ENCODE peak calls at places on chromosomes 6 and 20, in nine cellular contexts. One of them, this sample, is unnamed.

GRCh38 chr6:84278311-84278710 is 50.9 kb upstream of the CEP162 start:
- DNase-seq in WERI-Rb-1: no peak
- DNase-seq in left ventricle myocardium inferior: no peak
- DNase-seq in brain microvascular endothelial cell: no peak
- DNase-seq in GM12865: no peak
- DNase-seq in spleen: no peak
- DNase-seq in lower leg skin: no peak
- DNase-seq in cardiac fibroblast: no peak
- DNase-seq in AG09309: no peak
- DNase-seq in this sample: no peak

GRCh38 chr20:22404609-22405170 is 179.7 kb downstream of the FOXA2 start:
- DNase-seq in cardiac fibroblast: peak; percentile 8
- DNase-seq in GM12865: no peak
- DNase-seq in WERI-Rb-1: no peak
- DNase-seq in AG09309: peak; percentile 2
- DNase-seq in lower leg skin: no peak
- DNase-seq in left ventricle myocardium inferior: no peak
- DNase-seq in spleen: no peak
- DNase-seq in brain microvascular endothelial cell: no peak
- DNase-seq in this sample: no peak

GRCh38 chr6:33314515-33314942 is 651 bp upstream of the TAPBP start:
- DNase-seq in GM12865: peak; percentile 85
- DNase-seq in WERI-Rb-1: no peak
- DNase-seq in AG09309: no peak
- DNase-seq in spleen: peak; percentile 85
- DNase-seq in cardiac fibroblast: peak; percentile 87
- DNase-seq in lower leg skin: peak; percentile 83
- DNase-seq in left ventricle myocardium inferior: peak; percentile 60
- DNase-seq in brain microvascular endothelial cell: peak; percentile 89
- DNase-seq in this sample: peak; percentile 40

GRCh38 chr6:44842616-44843015 is 455.1 kb downstream of the CDC5L start:
- DNase-seq in GM12865: no peak
- DNase-seq in left ventricle myocardium inferior: no peak
- DNase-seq in spleen: no peak
- DNase-seq in AG09309: no peak
- DNase-seq in cardiac fibroblast: peak; percentile 44
- DNase-seq in brain microvascular endothelial cell: no peak
- DNase-seq in WERI-Rb-1: no peak
- DNase-seq in lower leg skin: no peak
- DNase-seq in this sample: no peak

GRCh38 chr6:149228276-149228962 is 89.1 kb upstream of the TAB2 start:
- DNase-seq in spleen: no peak
- DNase-seq in cardiac fibroblast: no peak
- DNase-seq in AG09309: no peak
- DNase-seq in left ventricle myocardium inferior: no peak
- DNase-seq in WERI-Rb-1: no peak
- DNase-seq in brain microvascular endothelial cell: no peak
- DNase-seq in GM12865: no peak
- DNase-seq in lower leg skin: no peak
- DNase-seq in this sample: no peak

GRCh38 chr20:6765469-6766058 is 1.9 kb upstream of the BMP2 start:
- DNase-seq in lower leg skin: no peak
- DNase-seq in left ventricle myocardium inferior: no peak
- DNase-seq in spleen: no peak
- DNase-seq in WERI-Rb-1: no peak
- DNase-seq in AG09309: peak; percentile 28
- DNase-seq in brain microvascular endothelial cell: peak; percentile 27
- DNase-seq in GM12865: peak; percentile 54
- DNase-seq in cardiac fibroblast: peak; percentile 85
- DNase-seq in this sample: no peak

GRCh38 chr6:134238006-134238405 is 79.9 kb downstream of the SGK1 start:
- DNase-seq in WERI-Rb-1: no peak
- DNase-seq in lower leg skin: no peak
- DNase-seq in brain microvascular endothelial cell: no peak
- DNase-seq in GM12865: no peak
- DNase-seq in spleen: no peak
- DNase-seq in left ventricle myocardium inferior: no peak
- DNase-seq in AG09309: no peak
- DNase-seq in cardiac fibroblast: no peak
- DNase-seq in this sample: no peak

GRCh38 chr20:33575302-33575701 is 85.4 kb downstream of the CBFA2T2 start:
- DNase-seq in lower leg skin: no peak
- DNase-seq in left ventricle myocardium inferior: no peak
- DNase-seq in AG09309: no peak
- DNase-seq in cardiac fibroblast: no peak
- DNase-seq in WERI-Rb-1: no peak
- DNase-seq in spleen: no peak
- DNase-seq in brain microvascular endothelial cell: no peak
- DNase-seq in GM12865: no peak
- DNase-seq in this sample: no peak

GRCh38 chr6:8059129-8059528 is 5.1 kb downstream of the BLOC1S5 start:
- DNase-seq in AG09309: no peak
- DNase-seq in spleen: no peak
- DNase-seq in WERI-Rb-1: no peak
- DNase-seq in left ventricle myocardium inferior: no peak
- DNase-seq in cardiac fibroblast: peak; percentile 72
- DNase-seq in lower leg skin: no peak
- DNase-seq in GM12865: peak; percentile 33
- DNase-seq in brain microvascular endothelial cell: no peak
- DNase-seq in this sample: no peak

GRCh38 chr6:84166395-84166794 is 61.0 kb downstream of the CEP162 start:
- DNase-seq in lower leg skin: no peak
- DNase-seq in brain microvascular endothelial cell: no peak
- DNase-seq in WERI-Rb-1: no peak
- DNase-seq in spleen: no peak
- DNase-seq in cardiac fibroblast: no peak
- DNase-seq in GM12865: no peak
- DNase-seq in left ventricle myocardium inferior: no peak
- DNase-seq in AG09309: no peak
- DNase-seq in this sample: no peak

GRCh38 chr6:27631614-27631925 is 158.7 kb upstream of the ZNF184 start:
- DNase-seq in lower leg skin: no peak
- DNase-seq in GM12865: no peak
- DNase-seq in left ventricle myocardium inferior: no peak
- DNase-seq in cardiac fibroblast: no peak
- DNase-seq in AG09309: no peak
- DNase-seq in spleen: no peak
- DNase-seq in WERI-Rb-1: no peak
- DNase-seq in brain microvascular endothelial cell: no peak
- DNase-seq in this sample: no peak

GRCh38 chr20:3648941-3649340 is 14.3 kb downstream of the GFRA4 start:
- DNase-seq in GM12865: no peak
- DNase-seq in cardiac fibroblast: no peak
- DNase-seq in brain microvascular endothelial cell: no peak
- DNase-seq in lower leg skin: no peak
- DNase-seq in left ventricle myocardium inferior: no peak
- DNase-seq in spleen: no peak
- DNase-seq in WERI-Rb-1: no peak
- DNase-seq in AG09309: no peak
- DNase-seq in this sample: no peak

GRCh38 chr6:107800564-107801164 is 23.4 kb downstream of the SCML4 start:
- DNase-seq in lower leg skin: no peak
- DNase-seq in spleen: no peak
- DNase-seq in brain microvascular endothelial cell: no peak
- DNase-seq in GM12865: peak; percentile 15
- DNase-seq in WERI-Rb-1: no peak
- DNase-seq in AG09309: no peak
- DNase-seq in left ventricle myocardium inferior: no peak
- DNase-seq in cardiac fibroblast: no peak
- DNase-seq in this sample: no peak
- TF ChIP-seq CTCF in lower leg skin: no peak
- TF ChIP-seq CTCF in spleen: no peak
- TF ChIP-seq CTCF in brain microvascular endothelial cell: peak; percentile 36
- TF ChIP-seq CTCF in GM12865: peak; percentile 44
- TF ChIP-seq CTCF in WERI-Rb-1: peak; percentile 20
- TF ChIP-seq CTCF in AG09309: peak; percentile 28
- TF ChIP-seq CTCF in left ventricle myocardium inferior: no peak
- TF ChIP-seq CTCF in cardiac fibroblast: no peak
- TF ChIP-seq CTCF in this sample: no peak

GRCh38 chr6:159527351-159527750 is 165.7 kb downstream of the SOD2 start:
- DNase-seq in brain microvascular endothelial cell: no peak
- DNase-seq in WERI-Rb-1: no peak
- DNase-seq in GM12865: no peak
- DNase-seq in cardiac fibroblast: no peak
- DNase-seq in left ventricle myocardium inferior: no peak
- DNase-seq in AG09309: no peak
- DNase-seq in spleen: no peak
- DNase-seq in lower leg skin: no peak
- DNase-seq in this sample: no peak
- TF ChIP-seq CTCF in brain microvascular endothelial cell: no peak
- TF ChIP-seq CTCF in WERI-Rb-1: no peak
- TF ChIP-seq CTCF in GM12865: no peak
- TF ChIP-seq CTCF in cardiac fibroblast: no peak
- TF ChIP-seq CTCF in left ventricle myocardium inferior: no peak
- TF ChIP-seq CTCF in AG09309: no peak
- TF ChIP-seq CTCF in spleen: no peak
- TF ChIP-seq CTCF in lower leg skin: no peak
- TF ChIP-seq CTCF in this sample: no peak

GRCh38 chr6:31899215-31899614 is 1.7 kb upstream of the EHMT2 start:
- DNase-seq in spleen: no peak
- DNase-seq in cardiac fibroblast: no peak
- DNase-seq in brain microvascular endothelial cell: no peak
- DNase-seq in WERI-Rb-1: no peak
- DNase-seq in left ventricle myocardium inferior: no peak
- DNase-seq in AG09309: no peak
- DNase-seq in GM12865: no peak
- DNase-seq in lower leg skin: no peak
- DNase-seq in this sample: no peak

GRCh38 chr6:31896856-31897611 is 464 bp downstream of the EHMT2 start:
- DNase-seq in cardiac fibroblast: no peak
- DNase-seq in AG09309: no peak
- DNase-seq in brain microvascular endothelial cell: no peak
- DNase-seq in spleen: no peak
- DNase-seq in GM12865: no peak
- DNase-seq in left ventricle myocardium inferior: no peak
- DNase-seq in WERI-Rb-1: no peak
- DNase-seq in lower leg skin: no peak
- DNase-seq in this sample: peak; percentile 55

GRCh38 chr6:31896493-31896855 is 1.0 kb downstream of the EHMT2 start:
- DNase-seq in GM12865: no peak
- DNase-seq in lower leg skin: no peak
- DNase-seq in WERI-Rb-1: no peak
- DNase-seq in left ventricle myocardium inferior: no peak
- DNase-seq in cardiac fibroblast: no peak
- DNase-seq in spleen: peak; percentile 72
- DNase-seq in AG09309: no peak
- DNase-seq in brain microvascular endothelial cell: no peak
- DNase-seq in this sample: no peak

GRCh38 chr6:31898200-31899011 is 908 bp upstream of the EHMT2 start:
- DNase-seq in GM12865: peak; percentile 65
- DNase-seq in lower leg skin: no peak
- DNase-seq in spleen: peak; percentile 80
- DNase-seq in left ventricle myocardium inferior: no peak
- DNase-seq in brain microvascular endothelial cell: no peak
- DNase-seq in cardiac fibroblast: peak; percentile 56
- DNase-seq in AG09309: no peak
- DNase-seq in WERI-Rb-1: peak; percentile 46
- DNase-seq in this sample: peak; percentile 12

GRCh38 chr6:31897612-31898199 is at the start of gene EHMT2:
- DNase-seq in GM12865: peak; percentile 89
- DNase-seq in brain microvascular endothelial cell: peak; percentile 52
- DNase-seq in lower leg skin: peak; percentile 76
- DNase-seq in left ventricle myocardium inferior: peak; percentile 84
- DNase-seq in cardiac fibroblast: peak; percentile 78
- DNase-seq in WERI-Rb-1: peak; percentile 93
- DNase-seq in AG09309: no peak
- DNase-seq in spleen: peak; percentile 98
- DNase-seq in this sample: peak; percentile 87
- TF ChIP-seq CTCF in GM12865: no peak
- TF ChIP-seq CTCF in brain microvascular endothelial cell: no peak
- TF ChIP-seq CTCF in lower leg skin: no peak
- TF ChIP-seq CTCF in left ventricle myocardium inferior: peak; percentile 24
- TF ChIP-seq CTCF in cardiac fibroblast: no peak
- TF ChIP-seq CTCF in WERI-Rb-1: no peak
- TF ChIP-seq CTCF in AG09309: no peak
- TF ChIP-seq CTCF in spleen: no peak
- TF ChIP-seq CTCF in this sample: no peak

GRCh38 chr20:44247676-44248419 is 740 bp downstream of the GDAP1L1 start:
- DNase-seq in brain microvascular endothelial cell: peak; percentile 7
- DNase-seq in GM12865: peak; percentile 24
- DNase-seq in cardiac fibroblast: peak; percentile 29
- DNase-seq in left ventricle myocardium inferior: peak; percentile 24
- DNase-seq in lower leg skin: no peak
- DNase-seq in spleen: no peak
- DNase-seq in WERI-Rb-1: no peak
- DNase-seq in AG09309: no peak
- DNase-seq in this sample: peak; percentile 90
- TF ChIP-seq CTCF in brain microvascular endothelial cell: peak; percentile 79
- TF ChIP-seq CTCF in GM12865: peak; percentile 17
- TF ChIP-seq CTCF in cardiac fibroblast: peak; percentile 31
- TF ChIP-seq CTCF in left ventricle myocardium inferior: peak; percentile 54
- TF ChIP-seq CTCF in lower leg skin: no peak
- TF ChIP-seq CTCF in spleen: no peak
- TF ChIP-seq CTCF in WERI-Rb-1: peak; percentile 5
- TF ChIP-seq CTCF in AG09309: peak; percentile 44
- TF ChIP-seq CTCF in this sample: peak; percentile 91

This sample was measured in nephron progenitor cell.